ENCODE peak calls at places on chromosomes 1 and 21, in six cellular contexts. I is OCI-LY7, Q is thoracic aorta, S is right atrium auricular region, N is ascending aorta, P is esophagus squamous epithelium. W is an unnamed sample. For H3K4me1, the result is how much of the 10 kb centered on the place peaks cover.

GRCh38 chr1:109256085-109256484 is 6.7 kb downstream of the CELSR2 start:
- DNase-seq in S (no peak), P (no peak), Q (no peak), N (no peak), I (no peak), W (no peak)

GRCh38 chr1:12014141-12014981 is 4.9 kb upstream of the MIIP start:
- DNase-seq in Q (no peak), S (no peak), N (no peak), I (no peak), P (no peak), W (no peak)

GRCh38 chr1:23567996-23568607 is 8.8 kb upstream of the ID3 start:
- DNase-seq in N (no peak), I (no peak), P (no peak), S (no peak), Q (no peak), W (no peak)

GRCh38 chr1:61779231-61779630 is 37.0 kb downstream of the PATJ start:
- DNase-seq in S (no peak), Q (no peak), N (no peak), P (no peak), I (no peak), W (no peak)

GRCh38 chr21:45736705-45737484 is 93.4 kb downstream of the PCBP3 start:
- DNase-seq in P (no peak), S (no peak), N (no peak), Q (no peak), I (no peak), W (no peak)

GRCh38 chr1:151593651-151594625 is 17.9 kb upstream of the SNX27 start:
- DNase-seq in Q (no peak), N (no peak), S (peak), I (peak), P (no peak), W (peak)

GRCh38 chr1:31712625-31713024 is 8.8 kb upstream of the COL16A1 start:
- DNase-seq in Q (no peak), N (no peak), S (peak), I (no peak), P (no peak), W (peak)

GRCh38 chr1:230288641-230289349 is 137.3 kb downstream of the PGBD5 start:
- DNase-seq in P (no peak), Q (no peak), I (no peak), S (no peak), N (no peak), W (no peak)

GRCh38 chr1:191839891-191840290 is 318.4 kb upstream of the RGS18 start:
- DNase-seq in N (no peak), I (no peak), P (no peak), Q (no peak), S (no peak), W (no peak)

GRCh38 chr21:16280731-16281130 is 550.9 kb downstream of the USP25 start:
- DNase-seq in I (no peak), S (no peak), Q (no peak), N (no peak), P (no peak), W (no peak)
- H3K4me3 ChIP-seq in I (no peak), S (no peak), Q (peak), N (peak), P (peak), W (peak)

GRCh38 chr21:42369821-42370220 is 3.5 kb upstream of the TFF1 start:
- DNase-seq in P (no peak), Q (no peak), S (no peak), N (no peak), I (no peak), W (no peak)
- TF ChIP-seq CTCF in P (no peak), Q (no peak), S (no peak), N (no peak), I (no peak), W (no peak)

GRCh38 chr1:15959424-15959823 is 16.5 kb downstream of the ZBTB17 start:
- DNase-seq in P (no peak), N (no peak), Q (no peak), S (no peak), I (no peak), W (no peak)
- H3K4me1 ChIP-seq in P (half or more), N (under half), Q (half or more), S (under half), I (under half), W (under half)

GRCh38 chr1:241475688-241476087 is 43.9 kb downstream of the FH start:
- DNase-seq in I (no peak), P (no peak), S (no peak), Q (no peak), N (no peak), W (no peak)

GRCh38 chr1:241473026-241473425 is 46.5 kb downstream of the FH start:
- DNase-seq in S (no peak), Q (no peak), P (no peak), I (no peak), N (no peak), W (no peak)

GRCh38 chr1:241465673-241466072 is 53.9 kb downstream of the FH start:
- DNase-seq in N (no peak), I (no peak), Q (no peak), P (no peak), S (no peak), W (no peak)

GRCh38 chr1:241470361-241470760 is 49.2 kb downstream of the FH start:
- DNase-seq in S (no peak), N (no peak), I (no peak), P (no peak), Q (no peak), W (no peak)

GRCh38 chr1:241470908-241471610 is 48.5 kb downstream of the FH start:
- DNase-seq in Q (no peak), N (no peak), S (no peak), I (no peak), P (no peak), W (no peak)
- H3K4me3 ChIP-seq in Q (no peak), N (no peak), S (no peak), I (no peak), P (no peak), W (no peak)

DNA sequence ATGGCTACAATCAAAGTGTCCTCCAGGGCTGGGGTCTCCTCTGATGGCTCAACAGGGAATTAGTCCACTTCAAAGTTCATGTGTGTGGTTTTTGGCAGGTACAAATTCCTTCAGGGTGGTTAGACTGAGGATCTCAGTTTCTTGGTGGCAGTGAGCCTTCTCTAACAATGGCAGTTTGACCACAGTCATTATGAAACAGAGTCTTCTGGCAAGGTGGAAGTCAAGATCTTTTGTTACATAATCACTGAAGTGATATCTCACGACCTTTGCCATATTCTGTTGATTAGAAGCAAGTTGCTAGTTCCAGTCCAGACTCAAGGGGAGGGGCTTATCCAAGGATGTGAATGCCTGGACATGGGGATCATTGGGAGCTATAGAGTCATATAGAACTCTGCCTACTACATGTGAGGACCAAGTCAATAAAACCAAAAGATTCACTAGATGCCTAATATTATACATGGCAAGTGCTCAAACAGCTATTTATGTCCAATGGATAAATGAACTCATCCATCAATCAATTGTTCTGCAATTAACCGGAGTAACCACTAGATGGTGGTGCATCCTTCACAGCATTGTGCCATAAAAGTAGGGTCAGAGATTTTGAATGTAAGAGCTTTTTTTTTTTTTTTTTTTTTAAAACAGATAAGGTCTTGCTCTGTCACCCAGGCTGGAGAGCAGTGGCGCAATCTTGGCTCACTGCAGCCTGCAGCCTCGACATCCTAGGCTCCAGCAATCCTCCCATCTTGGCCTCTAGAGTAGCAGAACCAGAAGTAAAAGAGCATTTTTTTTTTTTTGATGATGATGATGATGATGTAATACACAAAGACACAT is 131.9 kb downstream of the CRB1 start:
- DNase-seq in N (no peak), Q (no peak), I (peak), S (no peak), P (no peak), W (no peak)
- TF ChIP-seq CTCF in N (peak), Q (no peak), I (peak), S (no peak), P (no peak), W (peak)

DNA sequence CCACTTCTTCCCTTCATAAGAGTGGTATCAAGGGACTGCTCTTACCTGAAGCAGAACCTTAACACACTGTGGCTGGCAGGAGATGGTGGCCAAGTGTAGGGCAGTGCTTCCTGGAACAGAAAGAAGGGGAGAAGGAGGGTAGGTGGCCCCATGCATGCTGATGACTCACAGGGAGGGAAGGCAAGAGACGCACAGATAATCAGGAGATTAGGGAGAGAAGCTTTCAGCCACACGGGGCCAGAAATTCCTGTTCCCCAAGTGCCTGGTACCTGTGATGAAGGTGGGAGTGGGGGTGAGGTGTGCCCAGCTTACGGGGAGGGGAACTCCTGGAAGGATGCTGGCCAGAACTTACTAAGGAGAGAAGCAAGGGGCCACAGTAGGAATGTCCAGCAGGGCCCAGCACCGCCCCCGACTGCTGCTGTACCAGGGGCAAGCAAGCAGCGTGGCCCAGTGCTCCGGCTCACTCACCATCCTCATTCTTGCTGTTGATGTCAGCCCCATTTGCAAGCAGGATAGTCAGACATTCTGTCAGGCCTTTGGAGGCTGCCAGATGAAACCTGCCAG is 7.7 kb downstream of the ANKRD35 start:
- DNase-seq in N (no peak), P (no peak), Q (no peak), I (no peak), S (no peak), W (no peak)
- H3K4me1 ChIP-seq in N (under half), P (under half), Q (under half), I (under half), S (under half), W (under half)

GRCh38 chr1:183568176-183569041 is 21.9 kb downstream of the NCF2 start:
- DNase-seq in Q (no peak), S (no peak), P (no peak), I (no peak), N (peak), W (no peak)
- H3K4me3 ChIP-seq in Q (no peak), S (no peak), P (no peak), I (no peak), N (no peak), W (no peak)

DNA sequence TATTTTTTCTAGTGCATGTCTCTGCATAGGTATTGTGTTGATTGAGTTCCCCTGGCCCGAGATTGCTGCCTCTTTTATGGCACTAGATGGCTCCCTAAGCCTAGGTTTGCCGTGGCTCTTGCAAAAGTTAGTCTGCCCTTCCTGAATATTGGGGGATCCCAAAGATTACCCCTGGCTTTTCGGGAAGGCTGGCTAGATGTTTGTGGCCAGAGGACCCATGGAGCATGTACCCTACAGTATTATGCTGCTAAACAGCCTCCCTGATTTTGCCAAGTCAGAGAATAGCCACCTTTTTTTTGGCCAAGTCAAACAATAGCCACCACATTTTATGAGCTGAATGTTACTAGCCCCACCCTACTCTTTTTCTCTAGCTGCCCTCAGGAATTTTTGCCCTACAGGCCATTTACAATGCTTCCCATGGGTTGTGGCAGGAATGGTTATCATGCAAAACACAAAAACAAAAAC is 343.2 kb downstream of the OLFM3 start:
- DNase-seq in S (no peak), P (no peak), N (no peak), Q (no peak), I (peak), W (no peak)
- TF ChIP-seq CTCF in S (peak), P (no peak), N (no peak), Q (no peak), I (peak), W (no peak)

DNA sequence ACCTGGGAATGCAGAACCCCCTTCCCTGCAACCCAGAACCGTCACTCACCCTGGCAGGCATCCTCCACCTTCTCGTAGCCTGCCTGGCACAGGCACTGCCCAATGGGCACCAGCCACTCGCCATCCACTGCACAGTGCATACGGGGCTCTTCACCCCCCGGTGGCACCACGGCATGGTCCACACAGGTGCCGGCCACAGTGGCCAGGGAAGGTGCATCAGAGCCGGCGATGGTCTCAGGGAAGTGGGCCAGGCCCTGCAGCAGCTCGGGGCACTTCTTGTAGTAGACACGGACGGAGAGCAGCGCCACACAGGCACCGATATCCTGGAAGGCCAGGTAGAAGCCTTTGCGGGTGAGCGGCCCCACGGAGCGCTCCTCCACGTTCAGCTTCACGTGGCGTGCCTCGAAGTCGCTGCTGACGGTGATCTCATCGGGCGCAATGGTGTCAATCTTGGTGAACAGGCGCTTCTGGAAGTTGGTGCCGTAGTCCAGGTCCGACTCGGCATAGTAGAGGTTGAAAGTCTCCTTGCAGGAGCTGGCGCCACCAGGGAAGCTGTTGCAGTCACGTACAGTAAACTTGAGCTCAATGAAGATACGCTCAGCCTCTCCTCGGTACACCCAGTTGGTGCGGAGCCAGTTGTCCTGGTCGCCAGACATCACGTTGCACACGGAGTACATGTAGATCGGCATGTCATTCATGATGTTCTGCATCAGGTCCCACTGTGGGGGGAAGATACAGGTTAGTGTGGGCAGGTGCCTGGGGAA is 7.4 kb downstream of the EPHA2 start:
- DNase-seq in P (no peak), S (no peak), N (no peak), I (no peak), Q (no peak), W (no peak)
- H3K4me1 ChIP-seq in P (half or more), S (under half), N (half or more), I (under half), Q (half or more), W (half or more)